ENCODE peak calls at places on chromosomes 2 and 18, in six cellular contexts. J, N, O, K, H and D are unnamed samples.

GRCh38 chr18:79531386-79531785 is 135.7 kb downstream of the NFATC1 start:
- DNase-seq in J (peak; percentile 21), N (no peak), O (no peak), K (no peak), H (no peak), D (peak; percentile 4)

GRCh38 chr2:1653956-1654695 is 90.2 kb downstream of the PXDN start:
- DNase-seq in J (no peak), N (no peak), O (peak; percentile 93), K (no peak), H (peak; percentile 27), D (no peak)

GRCh38 chr2:1079873-1080799 is 129.5 kb downstream of the SNTG2 start:
- DNase-seq in J (no peak), N (no peak), O (no peak), K (no peak), H (no peak), D (no peak)

GRCh38 chr2:172095146-172095904 is 7.4 kb downstream of the DLX2 start:
- DNase-seq in J (peak; percentile 66), N (peak; percentile 87), O (peak; percentile 52), K (no peak), H (no peak), D (peak; percentile 75)

GRCh38 chr2:168574856-168575630 is 119.0 kb downstream of the CERS6 start:
- DNase-seq in J (no peak), N (no peak), O (no peak), K (no peak), H (no peak), D (no peak)

GRCh38 chr2:96329416-96329815 is 4.3 kb downstream of the ITPRIPL1 start:
- DNase-seq in J (no peak), N (no peak), O (peak; percentile 29), K (no peak), H (no peak), D (no peak)

GRCh38 chr2:3633982-3634630 is 23.9 kb upstream of the ALLC start:
- DNase-seq in J (no peak), N (peak; percentile 36), O (no peak), K (peak; percentile 6), H (peak; percentile 9), D (no peak)

GRCh38 chr18:75168654-75169053 is 40.3 kb downstream of the PTGR3 start:
- DNase-seq in J (no peak), N (no peak), O (no peak), K (no peak), H (no peak), D (no peak)

GRCh38 chr2:170455617-170456426 is 259.3 kb upstream of the SP5 start:
- DNase-seq in J (no peak), N (no peak), O (no peak), K (no peak), H (no peak), D (no peak)

GRCh38 chr2:15580451-15580850 is 11.2 kb upstream of the DDX1 start:
- DNase-seq in J (no peak), N (no peak), O (no peak), K (no peak), H (no peak), D (no peak)

GRCh38 chr2:182650704-182651103 is 65.4 kb upstream of the DNAJC10 start:
- DNase-seq in J (no peak), N (no peak), O (peak; percentile 38), K (no peak), H (no peak), D (peak; percentile 15)

GRCh38 chr2:113762377-113763118 is 6.1 kb upstream of the SLC35F5 start:
- DNase-seq in J (no peak), N (no peak), O (peak; percentile 90), K (no peak), H (no peak), D (no peak)

GRCh38 chr2:30040147-30040546 is 106.7 kb upstream of the YPEL5 start:
- DNase-seq in J (no peak), N (no peak), O (no peak), K (no peak), H (no peak), D (no peak)

GRCh38 chr18:10045296-10045891 is 131.6 kb downstream of the VAPA start:
- DNase-seq in J (no peak), N (no peak), O (no peak), K (no peak), H (no peak), D (no peak)

GRCh38 chr2:237724811-237725478 is 73.6 kb upstream of the RBM44 start:
- DNase-seq in J (no peak), N (no peak), O (no peak), K (peak; percentile 53), H (no peak), D (no peak)

GRCh38 chr2:230160112-230160660 is 59.6 kb downstream of the SP110 start:
- DNase-seq in J (peak; percentile 58), N (no peak), O (peak; percentile 7), K (peak; percentile 49), H (no peak), D (peak; percentile 28)

GRCh38 chr2:77192811-77193289 is 329.3 kb downstream of the LRRTM4 start:
- DNase-seq in J (no peak), N (no peak), O (no peak), K (no peak), H (no peak), D (no peak)

GRCh38 chr2:150204449-150204848 is 283.0 kb downstream of the RND3 start:
- DNase-seq in J (no peak), N (no peak), O (peak; percentile 86), K (no peak), H (no peak), D (no peak)

GRCh38 chr2:105369777-105370690 is 28.8 kb downstream of the FHL2 start:
- DNase-seq in J (peak; percentile 89), N (peak; percentile 91), O (peak; percentile 69), K (peak; percentile 86), H (peak; percentile 85), D (peak; percentile 56)

GRCh38 chr2:202037086-202037485 is 3.4 kb downstream of the FZD7 start:
- DNase-seq in J (no peak), N (no peak), O (peak; percentile 39), K (no peak), H (no peak), D (no peak)

GRCh38 chr2:42047488-42048317 is at the start of gene PKDCC:
- DNase-seq in J (peak; percentile 80), N (peak; percentile 90), O (peak; percentile 61), K (peak; percentile 76), H (peak; percentile 90), D (peak; percentile 64)

GRCh38 chr18:48851563-48851962 is 99.2 kb downstream of the SMAD7 start:
- DNase-seq in J (peak; percentile 71), N (no peak), O (no peak), K (no peak), H (peak; percentile 82), D (no peak)

GRCh38 chr2:238649123-238649522 is 198.8 kb upstream of the TWIST2 start:
- DNase-seq in J (no peak), N (no peak), O (no peak), K (no peak), H (no peak), D (no peak)

GRCh38 chr2:233331536-233331935 is 22.8 kb upstream of the DGKD start:
- DNase-seq in J (peak; percentile 80), N (peak; percentile 80), O (no peak), K (no peak), H (peak; percentile 60), D (peak; percentile 81)

GRCh38 chr2:202023198-202023903 is 10.3 kb upstream of the FZD7 start:
- DNase-seq in J (peak; percentile 72), N (peak; percentile 54), O (no peak), K (no peak), H (no peak), D (no peak)

GRCh38 chr2:145644820-145645302 is 1124.9 kb upstream of the ZEB2 start:
- DNase-seq in J (no peak), N (no peak), O (no peak), K (no peak), H (no peak), D (peak; percentile 48)

GRCh38 chr2:148817210-148817708 is 57.8 kb upstream of the KIF5C start:
- DNase-seq in J (no peak), N (no peak), O (no peak), K (no peak), H (no peak), D (no peak)
- H3K4me3 ChIP-seq in J (no peak overlapping the region), N (no peak overlapping the region), O (no peak overlapping the region), K (no peak overlapping the region), H (peak overlapping the region; percentile 39), D (peak overlapping the region; percentile 0)

GRCh38 chr2:34736482-34736881 is 1137.4 kb upstream of the FAM98A start:
- DNase-seq in J (no peak), N (no peak), O (no peak), K (no peak), H (no peak), D (no peak)

GRCh38 chr2:34734042-34734441 is 1134.9 kb upstream of the FAM98A start:
- DNase-seq in J (no peak), N (no peak), O (no peak), K (no peak), H (no peak), D (no peak)

GRCh38 chr2:34734662-34735061 is 1135.6 kb upstream of the FAM98A start:
- DNase-seq in J (no peak), N (no peak), O (no peak), K (no peak), H (no peak), D (no peak)

GRCh38 chr2:34738691-34739090 is 1139.6 kb upstream of the FAM98A start:
- DNase-seq in J (no peak), N (no peak), O (no peak), K (no peak), H (no peak), D (no peak)
- TF ChIP-seq CTCF in J (no peak), N (no peak), O (no peak), K (peak; percentile 14), H (no peak), D (peak; percentile 28)

DNA sequence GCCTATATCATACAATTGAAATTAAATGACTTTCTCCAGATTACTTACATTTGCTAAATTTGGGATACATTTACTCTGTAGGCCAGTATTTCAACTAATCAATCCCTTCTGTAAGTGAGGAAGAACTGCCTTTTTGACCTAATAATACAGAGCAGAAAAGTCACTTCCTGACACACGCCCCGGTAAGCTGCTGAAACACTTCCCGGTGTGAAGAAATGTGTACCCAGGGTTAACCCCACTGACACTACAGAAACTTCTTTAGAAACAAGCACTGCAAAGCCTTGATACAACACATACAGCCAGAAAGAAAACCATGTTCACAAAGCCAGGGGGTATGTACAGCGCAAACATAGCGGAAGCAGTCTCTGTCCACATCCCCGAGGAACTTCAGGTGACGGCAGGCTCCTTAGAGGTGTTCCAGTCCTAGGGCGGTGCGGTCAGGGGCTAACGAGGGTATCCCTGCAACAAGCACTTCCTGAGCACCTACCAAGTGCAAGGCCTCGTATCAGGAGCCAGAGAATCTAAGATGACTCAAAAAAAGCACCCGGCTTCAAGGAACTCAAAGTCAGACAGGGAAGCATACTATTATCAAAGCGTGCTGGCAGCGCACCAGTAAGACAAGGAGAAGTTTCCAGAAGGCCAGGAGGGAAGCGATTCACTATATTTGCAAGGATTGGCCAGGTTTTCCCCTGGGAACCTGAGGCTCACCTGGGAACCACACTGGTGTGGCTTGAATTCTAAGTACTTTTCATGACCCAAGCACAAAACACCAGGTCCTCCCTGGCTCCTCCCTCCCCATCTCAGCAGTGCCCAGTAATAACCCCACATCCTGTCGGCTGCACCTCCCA is 46.6 kb downstream of the ZNF516 start:
- DNase-seq in J (peak; percentile 44), N (no peak), O (no peak), K (no peak), H (no peak), D (no peak)
- H3K4me3 ChIP-seq in J (no peak overlapping the region), N (peak overlapping the region; percentile 8), O (no peak overlapping the region), K (no peak overlapping the region), H (no peak overlapping the region), D (no peak overlapping the region)

DNA sequence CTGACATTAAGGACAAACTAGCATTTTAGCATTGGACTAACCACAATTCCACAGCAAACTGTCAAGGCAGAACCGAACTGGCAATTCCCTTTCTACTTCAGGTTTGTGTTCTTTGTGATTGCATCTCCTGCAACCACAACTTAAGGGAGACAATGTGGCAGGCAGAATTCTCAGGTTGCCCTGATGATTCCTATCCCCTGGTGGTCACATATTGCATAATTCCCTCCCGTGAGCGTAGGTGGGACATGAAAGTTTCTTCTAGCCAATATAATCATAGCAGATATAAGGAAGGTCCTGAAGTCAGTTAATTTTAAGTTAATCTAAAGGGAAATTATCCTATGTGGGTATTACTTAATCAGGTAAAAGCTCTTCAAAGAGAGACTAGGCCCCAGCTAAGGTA is 45.8 kb upstream of the TNP1 start:
- DNase-seq in J (no peak), N (no peak), O (no peak), K (no peak), H (no peak), D (no peak)
- TF ChIP-seq CTCF in J (no peak), N (no peak), O (no peak), K (no peak), H (no peak), D (no peak)